ENCODE peak calls at places on chromosomes 12 and 14, in ten cellular contexts. B is mucosa of descending colon, M is hepatocyte, J is ELF-1, O is ELR, X is astrocyte of the cerebellum, F is SHP77, Q is frontal cortex, U is germinal center, K is kidney glomerular epithelial cell. T is an unnamed sample.
A peak's percentile ranks its signal among the peaks of the same experiment; 100 is the strongest.

GRCh38 chr14:64298773-64299172 is 4.6 kb upstream of the ESR2 start:
- DNase-seq in U (no peak), O (peak; percentile 40), X (no peak), J (no peak), F (no peak), Q (no peak), K (no peak), B (no peak), M (no peak), T (no peak)

GRCh38 chr12:20050166-20050565 is 318.2 kb upstream of the PDE3A start:
- DNase-seq in J (no peak), K (no peak), M (no peak), X (no peak), Q (no peak), F (no peak), O (no peak), U (no peak), B (no peak), T (no peak)

GRCh38 chr12:124686001-124686884 is 118.8 kb upstream of the NCOR2 start:
- DNase-seq in F (peak; percentile 27), K (peak; percentile 26), B (no peak), U (no peak), M (no peak), X (no peak), J (peak; percentile 55), O (peak; percentile 88), Q (no peak), T (peak; percentile 90)

GRCh38 chr14:76719664-76720063 is 41.6 kb upstream of the VASH1 start:
- DNase-seq in J (no peak), B (no peak), K (no peak), U (no peak), F (no peak), X (no peak), M (no peak), Q (no peak), O (no peak), T (no peak)

GRCh38 chr12:111505601-111506036 is 93.5 kb downstream of the ATXN2 start:
- DNase-seq in X (no peak), J (no peak), U (no peak), B (no peak), Q (no peak), F (no peak), O (peak; percentile 14), M (no peak), K (no peak), T (peak; percentile 15)

GRCh38 chr14:72513994-72514659 is 379.8 kb downstream of the DPF3 start:
- DNase-seq in J (peak; percentile 39), B (no peak), Q (peak; percentile 20), X (peak; percentile 40), U (peak; percentile 27), K (peak; percentile 63), O (peak; percentile 81), F (peak; percentile 6), M (peak; percentile 57), T (peak; percentile 46)

GRCh38 chr14:66403183-66403582 is 83.0 kb upstream of the CCDC196 start:
- DNase-seq in B (no peak), O (peak; percentile 61), X (no peak), K (peak; percentile 23), J (peak; percentile 16), M (peak; percentile 44), U (peak; percentile 15), Q (no peak), F (peak; percentile 48), T (peak; percentile 54)

GRCh38 chr14:104596451-104596918 is 8.1 kb downstream of the TMEM179 start:
- DNase-seq in X (no peak), M (no peak), J (no peak), B (no peak), K (no peak), U (no peak), Q (no peak), O (no peak), F (no peak), T (no peak)

GRCh38 chr14:95495538-95496025 is 20.9 kb downstream of the SYNE3 start:
- DNase-seq in B (peak; percentile 48), F (no peak), U (peak; percentile 82), Q (no peak), K (no peak), X (no peak), J (no peak), O (peak; percentile 41), M (no peak), T (no peak)

GRCh38 chr12:82848846-82849245 is 162.1 kb downstream of the TMTC2 start:
- DNase-seq in K (no peak), B (no peak), F (no peak), Q (no peak), O (no peak), M (no peak), J (no peak), X (no peak), U (no peak), T (no peak)

T was measured in mesendoderm.